ENCODE peak calls at places on chromosomes 11 and 22, in nine cellular contexts. E is fibroblast of lung, Y is HCT116, I is breast epithelium, R is body of pancreas, P is Peyer's patch, C is RWPE2, B is ovary, A is lung. X is an unnamed sample.

GRCh38 chr11:62786318-62787004 is 741 bp upstream of the TMEM179B start:
- DNase-seq in R (peak), E (peak), B (peak), C (peak), I (peak), Y (peak), A (peak), P (peak), X (peak)

GRCh38 chr11:2883717-2884423 is 1.7 kb downstream of the CDKN1C start:
- DNase-seq in Y (no peak), A (no peak), R (no peak), C (no peak), P (no peak), B (peak), E (no peak), I (no peak), X (no peak)

GRCh38 chr11:97060184-97060583 is 670.4 kb downstream of the JRKL start:
- DNase-seq in P (no peak), B (no peak), R (no peak), C (no peak), I (no peak), Y (no peak), A (no peak), E (no peak), X (no peak)

GRCh38 chr11:2862395-2862949 is 23.1 kb downstream of the CDKN1C start:
- DNase-seq in Y (no peak), P (no peak), B (no peak), I (no peak), A (no peak), C (no peak), R (no peak), E (no peak), X (no peak)

GRCh38 chr11:287821-288327 is 1.1 kb upstream of the PGGHG start:
- DNase-seq in R (no peak), E (no peak), B (peak), Y (no peak), C (peak), A (no peak), P (peak), I (peak), X (no peak)

GRCh38 chr11:62458212-62459002 is 39.6 kb downstream of the SCGB1A1 start:
- DNase-seq in Y (no peak), E (no peak), C (no peak), P (no peak), A (no peak), R (no peak), B (no peak), I (no peak), X (no peak)

GRCh38 chr22:21865041-21865440 is 2.4 kb downstream of the MAPK1 start:
- DNase-seq in A (peak), P (no peak), I (no peak), E (peak), C (no peak), B (no peak), Y (no peak), R (peak), X (peak)

GRCh38 chr22:19738664-19739447 is 15.5 kb downstream of the GP1BB start:
- DNase-seq in C (no peak), R (no peak), Y (no peak), P (no peak), A (no peak), I (no peak), E (no peak), B (no peak), X (peak)

GRCh38 chr22:36331912-36332622 is 55.7 kb downstream of the MYH9 start:
- DNase-seq in C (peak), I (no peak), R (peak), P (no peak), A (no peak), E (peak), B (peak), Y (no peak), X (no peak)

GRCh38 chr11:91081440-91082088 is 858.7 kb upstream of the CHORDC1 start:
- DNase-seq in I (no peak), E (peak), P (no peak), A (peak), C (no peak), Y (no peak), B (no peak), R (peak), X (peak)

GRCh38 chr11:117638913-117639543 is 158.0 kb downstream of the DSCAML1 start:
- DNase-seq in C (no peak), A (no peak), I (no peak), P (no peak), Y (no peak), B (no peak), E (no peak), R (no peak), X (no peak)

GRCh38 chr11:22656128-22656527 is 10.3 kb upstream of the GAS2 start:
- DNase-seq in C (no peak), R (no peak), E (no peak), P (no peak), I (no peak), A (no peak), Y (no peak), B (no peak), X (peak)

GRCh38 chr11:859394-860131 is 16.9 kb downstream of the TSPAN4 start:
- DNase-seq in I (peak), P (peak), E (peak), B (peak), R (peak), A (peak), Y (no peak), C (no peak), X (peak)

GRCh38 chr11:73189315-73189714 is 28.8 kb upstream of the P2RY2 start:
- DNase-seq in P (no peak), B (peak), C (no peak), Y (no peak), A (no peak), R (peak), I (peak), E (no peak), X (no peak)

GRCh38 chr11:47944555-47945128 is 35.7 kb upstream of the PTPRJ start:
- DNase-seq in R (no peak), I (no peak), E (peak), B (no peak), Y (no peak), P (no peak), C (no peak), A (no peak), X (no peak)

GRCh38 chr11:69361466-69361865 is 67.5 kb downstream of the MYEOV start:
- DNase-seq in E (no peak), A (no peak), C (no peak), Y (no peak), P (peak), B (no peak), I (peak), R (no peak), X (no peak)

GRCh38 chr11:72326151-72326842 is 82.3 kb upstream of the PHOX2A start:
- DNase-seq in I (no peak), A (no peak), Y (no peak), E (peak), P (no peak), C (no peak), B (no peak), R (no peak), X (peak)

GRCh38 chr11:2813968-2814367 is 71.6 kb downstream of the CDKN1C start:
- DNase-seq in E (no peak), I (no peak), C (no peak), R (no peak), P (no peak), Y (no peak), A (no peak), B (no peak), X (no peak)

GRCh38 chr11:76768091-76769047 is 14.8 kb upstream of the TSKU start:
- DNase-seq in P (peak), Y (no peak), I (peak), R (peak), E (peak), A (peak), B (peak), C (no peak), X (peak)

GRCh38 chr11:92663539-92663938 is 305.9 kb upstream of the MTNR1B start:
- DNase-seq in C (no peak), Y (no peak), I (no peak), R (no peak), B (no peak), A (no peak), P (no peak), E (peak), X (no peak)

GRCh38 chr11:33997473-33998347 is 53.8 kb upstream of the CAPRIN1 start:
- DNase-seq in C (no peak), I (no peak), Y (no peak), A (no peak), B (no peak), E (no peak), P (no peak), R (no peak), X (peak)

GRCh38 chr11:12008790-12009616 is 577 bp upstream of the DKK3 start:
- DNase-seq in E (peak), I (no peak), A (no peak), B (peak), Y (no peak), R (no peak), C (no peak), P (no peak), X (peak)

GRCh38 chr11:78667462-78667861 is 92.8 kb upstream of the NARS2 start:
- DNase-seq in B (no peak), C (no peak), P (no peak), E (no peak), I (no peak), A (no peak), Y (no peak), R (no peak), X (no peak)

GRCh38 chr11:79449040-79449439 is 8.2 kb upstream of the TENM4 start:
- DNase-seq in R (no peak), B (no peak), I (no peak), E (no peak), P (no peak), A (no peak), Y (no peak), C (no peak), X (no peak)

GRCh38 chr11:40286137-40286536 is 1173.3 kb downstream of the LRRC4C start:
- DNase-seq in B (no peak), A (no peak), C (no peak), R (no peak), Y (no peak), P (no peak), I (no peak), E (no peak), X (no peak)

GRCh38 chr11:73759520-73760065 is 1.3 kb downstream of the RAB6A start:
- DNase-seq in B (no peak), E (peak), Y (no peak), R (no peak), C (no peak), I (no peak), A (no peak), P (no peak), X (no peak)

GRCh38 chr22:36764641-36765040 is 11.3 kb downstream of the IFT27 start:
- DNase-seq in E (no peak), C (peak), R (no peak), I (peak), B (no peak), Y (no peak), A (no peak), P (no peak), X (no peak)

GRCh38 chr11:121063728-121064127 is 37.3 kb upstream of the TECTA start:
- DNase-seq in Y (no peak), P (no peak), C (no peak), R (no peak), B (no peak), E (no peak), A (no peak), I (no peak), X (no peak)

GRCh38 chr22:32127904-32128303 is 31.2 kb downstream of the C22orf42 start:
- DNase-seq in A (no peak), E (no peak), B (no peak), I (no peak), P (no peak), C (no peak), Y (no peak), R (no peak), X (no peak)

GRCh38 chr11:122140535-122140934 is 24.5 kb upstream of the BLID start:
- DNase-seq in I (no peak), A (no peak), P (no peak), R (no peak), Y (no peak), C (no peak), B (no peak), E (peak), X (no peak)

GRCh38 chr11:132228756-132229325 is 858.4 kb downstream of the NTM start:
- DNase-seq in A (no peak), R (no peak), B (no peak), E (peak), C (no peak), I (no peak), Y (no peak), P (no peak), X (no peak)

GRCh38 chr11:86274503-86274902 is 27.5 kb upstream of the HIKESHI start:
- DNase-seq in A (no peak), C (no peak), B (no peak), E (no peak), P (no peak), Y (no peak), R (no peak), I (no peak), X (peak)

GRCh38 chr11:2921261-2921660 is 8.0 kb downstream of the PHLDA2 start:
- DNase-seq in E (no peak), C (no peak), P (no peak), Y (no peak), R (no peak), I (no peak), B (no peak), A (no peak), X (no peak)

GRCh38 chr11:122686106-122686505 is 30.6 kb downstream of the UBASH3B start:
- DNase-seq in I (no peak), P (no peak), A (no peak), Y (no peak), B (no peak), C (no peak), R (no peak), E (peak), X (no peak)

GRCh38 chr11:9120659-9121350 is 29.4 kb upstream of the SCUBE2 start:
- DNase-seq in A (no peak), Y (peak), E (no peak), I (no peak), R (no peak), P (no peak), C (no peak), B (no peak), X (peak)

GRCh38 chr11:8086001-8086479 is 5.0 kb downstream of the TUB start:
- DNase-seq in A (no peak), C (no peak), Y (no peak), E (peak), B (peak), P (no peak), R (no peak), I (no peak), X (peak)
- H3K4me3 ChIP-seq in A (no peak), C (no peak), Y (no peak), E (no peak), B (no peak), P (no peak), R (no peak), I (no peak), X (no peak)

GRCh38 chr11:36354221-36355003 is 58.3 kb downstream of the PRR5L start:
- DNase-seq in P (no peak), Y (no peak), B (no peak), C (no peak), E (peak), R (no peak), I (no peak), A (no peak), X (no peak)
- H3K27ac ChIP-seq in P (no peak), Y (no peak), B (no peak), C (peak), E (no peak), R (no peak), I (no peak), A (no peak), X (no peak)

GRCh38 chr22:39917776-39918493 is 17.1 kb downstream of the GRAP2 start:
- DNase-seq in B (no peak), C (no peak), R (peak), I (no peak), P (no peak), A (no peak), E (no peak), Y (no peak), X (no peak)
- H3K4me3 ChIP-seq in B (no peak), C (no peak), R (no peak), I (no peak), P (no peak), A (no peak), E (no peak), Y (no peak), X (no peak)

GRCh38 chr11:36600155-36600554 is 2.1 kb upstream of the RAG2 start:
- DNase-seq in P (no peak), I (no peak), E (no peak), R (no peak), B (no peak), A (no peak), C (no peak), Y (no peak), X (no peak)

GRCh38 chr11:36596880-36597279 is 1.2 kb downstream of the RAG2 start:
- DNase-seq in R (no peak), C (no peak), E (no peak), Y (no peak), I (no peak), P (no peak), A (no peak), B (no peak), X (no peak)

GRCh38 chr11:36598051-36598450 is at the start of gene RAG2:
- DNase-seq in E (no peak), A (no peak), B (no peak), R (no peak), P (no peak), Y (no peak), C (no peak), I (no peak), X (no peak)

GRCh38 chr11:36591433-36591832 is 2.9 kb upstream of the IFTAP start:
- DNase-seq in B (no peak), A (no peak), Y (no peak), E (no peak), C (no peak), P (no peak), I (no peak), R (no peak), X (no peak)

GRCh38 chr11:36594316-36594989 is at the start of gene IFTAP:
- DNase-seq in B (peak), C (no peak), I (no peak), P (peak), A (peak), R (peak), Y (peak), E (peak), X (peak)
- H3K27ac ChIP-seq in B (no peak), C (no peak), I (peak), P (peak), A (peak), R (peak), Y (no peak), E (peak), X (no peak)

DNA sequence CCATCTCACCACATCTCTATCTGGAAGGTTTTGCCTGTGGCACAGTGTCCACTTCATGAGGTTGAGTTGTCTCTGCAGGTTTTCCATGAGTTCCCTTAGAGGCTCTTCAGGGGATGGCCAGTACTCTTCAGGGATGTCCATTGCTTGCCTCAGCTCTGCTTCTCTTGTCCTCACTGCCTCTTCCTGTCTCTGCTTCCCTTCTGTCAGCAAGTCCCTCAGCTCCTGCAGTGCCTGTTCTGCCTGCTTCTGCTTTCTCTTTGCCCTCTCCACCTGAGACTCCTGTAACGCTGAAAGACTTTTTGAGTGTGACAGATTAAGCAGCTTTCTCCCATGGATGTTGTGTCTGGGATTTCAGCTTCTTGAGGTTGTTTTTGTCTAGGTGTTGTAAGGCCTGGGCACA is 38.2 kb upstream of the MRPL17 start:
- DNase-seq in P (no peak), I (no peak), B (no peak), R (no peak), Y (no peak), C (no peak), A (no peak), E (no peak), X (no peak)
- H3K4me3 ChIP-seq in P (no peak), I (no peak), B (no peak), R (no peak), Y (no peak), C (no peak), A (no peak), E (no peak), X (no peak)